ENCODE peak calls at places on chromosomes 6 and 20, in nine cellular contexts. I is spleen, J is ovary, M is HCT116, A is heart left ventricle, L is suprapubic skin, V is NB4, E is uterus, D is transverse colon. S is an unnamed sample.
A peak's percentile ranks its signal among the peaks of the same experiment; 100 is the strongest.

GRCh38 chr20:18397090-18397489 is 69.7 kb downstream of the DZANK1 start:
- DNase-seq in E (no peak), V (no peak), I (no peak), D (no peak), A (no peak), M (no peak), J (no peak), L (no peak), S (no peak)

GRCh38 chr6:1729133-1729751 is 119.5 kb downstream of the FOXC1 start:
- DNase-seq in M (no peak), I (no peak), J (no peak), L (no peak), A (no peak), V (no peak), E (no peak), D (no peak), S (no peak)

GRCh38 chr6:107840636-107841264 is 16.6 kb upstream of the SCML4 start:
- DNase-seq in J (no peak), A (no peak), D (no peak), M (no peak), I (no peak), V (no peak), L (no peak), E (no peak), S (no peak)

GRCh38 chr6:4291453-4292403 is 156.4 kb upstream of the ECI2 start:
- DNase-seq in E (no peak), L (no peak), A (no peak), D (no peak), J (no peak), I (no peak), M (no peak), V (no peak), S (peak; percentile 77)

GRCh38 chr6:44722736-44723135 is 335.2 kb downstream of the CDC5L start:
- DNase-seq in E (no peak), I (no peak), A (no peak), V (no peak), J (no peak), M (no peak), D (no peak), L (no peak), S (no peak)

GRCh38 chr6:145044606-145045275 is 690.6 kb downstream of the EPM2A start:
- DNase-seq in I (no peak), J (no peak), E (no peak), M (no peak), L (no peak), V (no peak), A (no peak), D (no peak), S (no peak)

GRCh38 chr6:31178143-31179041 is 7.9 kb upstream of the POU5F1 start:
- DNase-seq in I (no peak), A (no peak), J (no peak), V (no peak), E (no peak), M (no peak), D (no peak), L (no peak), S (no peak)

GRCh38 chr20:653110-653589 is at the start of gene SRXN1:
- DNase-seq in V (peak; percentile 97), L (peak; percentile 93), J (peak; percentile 93), I (peak; percentile 97), E (peak; percentile 90), A (peak; percentile 94), M (peak; percentile 81), D (peak; percentile 93), S (peak; percentile 100)

GRCh38 chr6:86937219-86938079 is at the start of gene HTR1E:
- DNase-seq in I (no peak), L (no peak), A (no peak), E (peak; percentile 39), V (peak; percentile 59), M (peak; percentile 4), D (no peak), J (peak; percentile 74), S (peak; percentile 43)

GRCh38 chr6:41618598-41618997 is 19.7 kb upstream of the MDFI start:
- DNase-seq in J (no peak), V (no peak), I (no peak), D (no peak), A (no peak), L (no peak), M (no peak), E (no peak), S (no peak)

GRCh38 chr6:151808331-151809241 is 1.1 kb downstream of the ESR1 start:
- DNase-seq in D (no peak), M (no peak), E (peak; percentile 51), A (no peak), V (no peak), J (peak; percentile 47), L (no peak), I (no peak), S (no peak)

GRCh38 chr20:41467690-41468089 is 101.1 kb upstream of the EMILIN3 start:
- DNase-seq in E (no peak), V (no peak), D (no peak), L (no peak), A (no peak), I (no peak), J (no peak), M (no peak), S (no peak)

GRCh38 chr6:15496345-15497131 is 166.3 kb downstream of the DTNBP1 start:
- DNase-seq in J (no peak), M (no peak), E (no peak), A (peak; percentile 17), L (peak; percentile 75), I (no peak), D (peak; percentile 6), V (no peak), S (no peak)

GRCh38 chr6:87828044-87828443 is 126.0 kb upstream of the AKIRIN2 start:
- DNase-seq in V (no peak), J (no peak), E (no peak), M (no peak), L (no peak), D (no peak), I (no peak), A (no peak), S (no peak)

GRCh38 chr6:50791900-50792508 is 26.7 kb upstream of the TFAP2B start:
- DNase-seq in A (no peak), J (no peak), M (no peak), E (no peak), L (no peak), I (no peak), V (peak; percentile 53), D (no peak), S (peak; percentile 28)

GRCh38 chr20:25390538-25391528 is at the start of gene ABHD12:
- DNase-seq in M (peak; percentile 81), D (peak; percentile 98), V (peak; percentile 99), J (peak; percentile 96), I (peak; percentile 99), L (peak; percentile 98), E (peak; percentile 95), A (peak; percentile 96), S (peak; percentile 94)
- TF ChIP-seq POLR2A in M (peak; percentile 43), D (peak; percentile 91), V (peak; percentile 87), J (peak; percentile 25), I (no peak), L (peak; percentile 53), E (peak; percentile 55), A (peak; percentile 49), S (peak; percentile 83)

DNA sequence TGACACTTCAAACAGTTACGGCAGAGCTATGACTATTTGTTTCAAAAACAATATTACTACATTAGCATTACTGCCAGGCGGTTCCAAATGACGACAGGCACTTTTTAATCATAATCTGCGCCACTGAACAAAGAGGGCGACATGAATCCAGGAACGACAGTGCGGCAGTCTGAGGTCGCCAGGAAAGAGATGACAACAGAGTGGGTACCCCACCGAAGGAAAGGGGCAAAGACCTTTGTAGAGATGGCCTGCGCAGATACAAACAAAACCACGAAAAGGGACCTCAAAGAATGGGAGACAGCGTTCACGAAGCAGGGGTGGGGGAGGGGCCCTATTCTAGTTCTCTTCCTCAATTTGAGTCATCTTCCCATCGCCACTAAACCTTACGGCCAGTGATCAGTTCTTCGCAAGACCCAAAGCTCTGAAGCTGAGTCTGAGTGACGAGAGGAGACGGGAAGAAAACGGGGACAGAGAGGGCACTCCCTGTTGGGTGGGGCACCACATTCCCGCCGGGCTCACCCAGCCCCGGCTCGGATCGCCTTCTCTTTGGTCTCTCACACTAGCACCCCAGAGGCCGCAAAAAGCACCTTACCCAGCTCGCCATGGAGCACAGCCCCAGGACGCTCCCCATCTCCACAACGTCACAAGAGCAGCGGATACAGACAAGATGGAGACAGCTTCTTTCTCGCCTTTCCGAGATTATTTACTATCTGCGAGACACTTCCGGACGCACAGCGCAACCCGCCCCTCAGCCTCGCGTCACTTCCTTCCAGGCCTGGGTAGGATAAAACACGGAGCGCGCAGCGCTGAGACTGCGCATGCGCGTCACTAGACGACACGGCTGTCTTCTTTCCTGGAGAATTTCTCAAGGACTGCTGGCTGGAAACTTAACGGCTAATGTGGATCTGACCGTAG is at the start of gene SERINC1:
- DNase-seq in I (peak; percentile 97), L (peak; percentile 97), D (peak; percentile 95), V (peak; percentile 93), A (peak; percentile 95), E (peak; percentile 95), M (peak; percentile 91), J (peak; percentile 96), S (peak; percentile 95)
- TF ChIP-seq POLR2A in I (peak; percentile 55), L (peak; percentile 93), D (peak; percentile 95), V (peak; percentile 91), A (peak; percentile 74), E (peak; percentile 92), M (peak; percentile 79), J (peak; percentile 90), S (peak; percentile 98)

DNA sequence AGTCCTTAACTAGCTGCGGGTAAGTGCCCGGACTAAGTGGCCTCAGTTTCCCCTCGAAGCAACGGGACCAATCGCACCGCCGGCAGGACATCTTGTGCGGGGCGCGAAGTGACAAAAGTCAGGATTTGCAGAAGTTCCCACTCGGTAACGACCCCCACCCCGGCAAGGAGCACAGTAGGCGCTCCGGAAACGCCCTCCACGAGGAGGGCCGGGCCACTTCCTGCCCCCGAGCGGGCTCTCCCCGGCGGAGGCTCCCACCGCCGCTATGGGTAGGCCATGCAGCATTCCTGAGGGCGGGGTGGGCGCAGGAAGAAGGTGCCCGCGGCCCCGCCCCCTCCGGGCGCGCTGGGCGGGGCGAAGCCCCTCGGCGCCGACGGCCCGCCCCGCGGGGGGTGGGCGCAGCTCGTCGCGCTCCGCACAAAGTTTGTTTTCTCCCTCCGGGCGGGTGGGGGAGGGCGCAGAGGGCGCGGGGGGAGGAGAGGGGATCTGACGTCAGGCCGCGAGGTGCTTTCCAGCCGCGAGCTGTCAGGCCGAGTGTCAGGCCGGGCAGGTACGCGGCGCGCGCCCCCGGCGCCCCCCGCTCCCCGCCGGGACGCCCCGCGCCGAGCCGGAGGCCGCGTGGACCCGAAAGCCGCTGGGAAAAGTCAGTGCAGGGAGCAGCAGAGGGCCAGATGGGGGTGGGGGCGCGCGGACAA is at the start of gene TGIF2:
- DNase-seq in L (peak; percentile 91), V (peak; percentile 94), D (peak; percentile 87), E (peak; percentile 88), J (peak; percentile 94), A (peak; percentile 89), I (peak; percentile 96), M (peak; percentile 34), S (peak; percentile 74)
- TF ChIP-seq POLR2A in L (peak; percentile 14), V (peak; percentile 81), D (peak; percentile 35), E (peak; percentile 64), J (peak; percentile 53), A (peak; percentile 41), I (no peak), M (no peak), S (no peak)

GRCh38 chr6:26520840-26521484 is 17.2 kb upstream of the HMGN4 start:
- DNase-seq in M (peak; percentile 63), D (peak; percentile 90), I (peak; percentile 97), V (peak; percentile 91), J (peak; percentile 91), E (peak; percentile 90), L (peak; percentile 94), A (peak; percentile 90), S (peak; percentile 91)
- TF ChIP-seq POLR2A in M (no peak), D (peak; percentile 9), I (no peak), V (no peak), J (peak; percentile 31), E (no peak), L (no peak), A (no peak), S (no peak)

GRCh38 chr6:7165002-7165735 is 57.4 kb downstream of the RREB1 start:
- DNase-seq in V (no peak), J (no peak), M (no peak), L (no peak), E (no peak), I (no peak), D (no peak), A (no peak), S (peak; percentile 86)
- TF ChIP-seq POLR2A in V (no peak), J (no peak), M (no peak), L (no peak), E (no peak), I (no peak), D (no peak), A (no peak), S (peak; percentile 30)